ENCODE peak calls at places on chromosomes 3 and 15, in five cellular contexts. One of them, this sample, is unnamed.
A peak's percentile ranks its signal among the peaks of the same experiment; 100 is the strongest.

GRCh38 chr15:58771621-58772235 is 626 bp downstream of the MINDY2 start:
- DNase-seq in nephron progenitor cell: peak; percentile 56
- DNase-seq in CD8-positive, alpha-beta memory T cell: no peak
- DNase-seq in NCI-H1092: no peak
- DNase-seq in ovary: no peak
- DNase-seq in this sample: peak; percentile 4

GRCh38 chr15:94105760-94106159 is 125.6 kb upstream of the MCTP2 start:
- DNase-seq in nephron progenitor cell: no peak
- DNase-seq in CD8-positive, alpha-beta memory T cell: no peak
- DNase-seq in NCI-H1092: no peak
- DNase-seq in ovary: no peak
- DNase-seq in this sample: no peak

GRCh38 chr15:32784571-32784970 is 66.8 kb downstream of the GREM1 start:
- DNase-seq in nephron progenitor cell: no peak
- DNase-seq in CD8-positive, alpha-beta memory T cell: no peak
- DNase-seq in NCI-H1092: no peak
- DNase-seq in ovary: no peak
- DNase-seq in this sample: no peak

GRCh38 chr3:128222771-128223386 is 69.6 kb downstream of the EEFSEC start:
- DNase-seq in nephron progenitor cell: no peak
- DNase-seq in CD8-positive, alpha-beta memory T cell: no peak
- DNase-seq in NCI-H1092: no peak
- DNase-seq in ovary: no peak
- DNase-seq in this sample: no peak

GRCh38 chr15:53193149-53193548 is 403.0 kb upstream of the ONECUT1 start:
- DNase-seq in nephron progenitor cell: peak; percentile 28
- DNase-seq in CD8-positive, alpha-beta memory T cell: no peak
- DNase-seq in NCI-H1092: no peak
- DNase-seq in ovary: no peak
- DNase-seq in this sample: no peak

GRCh38 chr15:100889359-100890058 is 9.9 kb downstream of the ALDH1A3 start:
- DNase-seq in nephron progenitor cell: no peak
- DNase-seq in CD8-positive, alpha-beta memory T cell: no peak
- DNase-seq in NCI-H1092: no peak
- DNase-seq in ovary: peak; percentile 72
- DNase-seq in this sample: no peak

GRCh38 chr15:25789206-25789605 is 73.9 kb downstream of the ATP10A start:
- DNase-seq in nephron progenitor cell: no peak
- DNase-seq in CD8-positive, alpha-beta memory T cell: no peak
- DNase-seq in NCI-H1092: no peak
- DNase-seq in ovary: peak; percentile 31
- DNase-seq in this sample: no peak

GRCh38 chr3:36147934-36148333 is 232.4 kb upstream of the STAC start:
- DNase-seq in nephron progenitor cell: no peak
- DNase-seq in CD8-positive, alpha-beta memory T cell: no peak
- DNase-seq in NCI-H1092: no peak
- DNase-seq in ovary: no peak
- DNase-seq in this sample: no peak

GRCh38 chr15:62909257-62909656 is 133.3 kb upstream of the TPM1 start:
- DNase-seq in nephron progenitor cell: no peak
- DNase-seq in CD8-positive, alpha-beta memory T cell: no peak
- DNase-seq in NCI-H1092: no peak
- DNase-seq in ovary: no peak
- DNase-seq in this sample: no peak

GRCh38 chr3:146177072-146177936 is 16.3 kb upstream of the PLOD2 start:
- DNase-seq in nephron progenitor cell: no peak
- DNase-seq in CD8-positive, alpha-beta memory T cell: no peak
- DNase-seq in NCI-H1092: no peak
- DNase-seq in ovary: no peak
- DNase-seq in this sample: no peak

GRCh38 chr3:124467980-124468902 is 262.0 kb upstream of the UMPS start:
- DNase-seq in nephron progenitor cell: peak; percentile 72
- DNase-seq in CD8-positive, alpha-beta memory T cell: no peak
- DNase-seq in NCI-H1092: peak; percentile 17
- DNase-seq in ovary: peak; percentile 56
- DNase-seq in this sample: no peak

GRCh38 chr3:14787630-14788029 is 31.1 kb upstream of the FGD5 start:
- DNase-seq in nephron progenitor cell: no peak
- DNase-seq in CD8-positive, alpha-beta memory T cell: no peak
- DNase-seq in NCI-H1092: no peak
- DNase-seq in ovary: peak; percentile 4
- DNase-seq in this sample: no peak

GRCh38 chr3:185558395-185558794 is 6.0 kb upstream of the LIPH start:
- DNase-seq in nephron progenitor cell: no peak
- DNase-seq in CD8-positive, alpha-beta memory T cell: no peak
- DNase-seq in NCI-H1092: no peak
- DNase-seq in ovary: no peak
- DNase-seq in this sample: no peak

GRCh38 chr3:134029734-134030381 is at the start of gene SLCO2A1:
- DNase-seq in nephron progenitor cell: peak; percentile 82
- DNase-seq in CD8-positive, alpha-beta memory T cell: no peak
- DNase-seq in NCI-H1092: peak; percentile 15
- DNase-seq in ovary: peak; percentile 45
- DNase-seq in this sample: no peak

GRCh38 chr15:50182233-50183013 is 427 bp downstream of the SLC27A2 start:
- DNase-seq in nephron progenitor cell: peak; percentile 57
- DNase-seq in CD8-positive, alpha-beta memory T cell: peak; percentile 2
- DNase-seq in NCI-H1092: peak; percentile 9
- DNase-seq in ovary: peak; percentile 41
- DNase-seq in this sample: peak; percentile 13

GRCh38 chr15:72737723-72738122 is 45.8 kb downstream of the ADPGK start:
- DNase-seq in nephron progenitor cell: no peak
- DNase-seq in CD8-positive, alpha-beta memory T cell: no peak
- DNase-seq in NCI-H1092: no peak
- DNase-seq in ovary: no peak
- DNase-seq in this sample: no peak

GRCh38 chr15:42102646-42103235 is 8.4 kb upstream of the PLA2G4D start:
- DNase-seq in nephron progenitor cell: no peak
- DNase-seq in CD8-positive, alpha-beta memory T cell: no peak
- DNase-seq in NCI-H1092: no peak
- DNase-seq in ovary: no peak
- DNase-seq in this sample: no peak

This sample was measured in activated effector memory CD4-positive, alpha-beta T cell treated with Interleukin-2 at 50 U/mL for 16 hours.